ENCODE peak calls at places on chromosomes 16 and 17, in four cellular contexts. K is GM23338; M is ovary; V is CD8-positive, alpha-beta T cell. C is an unnamed sample.

GRCh38 chr16:15648135-15648730 is 1.8 kb upstream of the NDE1 start:
- DNase-seq in K (no peak), M (no peak), V (no peak), C (no peak)

GRCh38 chr16:70715113-70715711 is 29.4 kb upstream of the MTSS2 start:
- DNase-seq in K (no peak), M (peak; percentile 90), V (no peak), C (no peak)

GRCh38 chr17:19771971-19772630 is 24.0 kb upstream of the ALDH3A1 start:
- DNase-seq in K (no peak), M (no peak), V (no peak), C (no peak)

GRCh38 chr17:67431210-67432015 is 54.3 kb downstream of the PITPNC1 start:
- DNase-seq in K (no peak), M (no peak), V (no peak), C (no peak)

GRCh38 chr17:27878776-27879562 is 14.2 kb downstream of the LYRM9 start:
- DNase-seq in K (no peak), M (peak; percentile 52), V (peak; percentile 34), C (no peak)

GRCh38 chr17:29039764-29040598 is 3.0 kb upstream of the PIPOX start:
- DNase-seq in K (no peak), M (no peak), V (no peak), C (no peak)

GRCh38 chr16:35745191-35745590 is 2285.8 kb downstream of the TP53TG3F start:
- DNase-seq in K (no peak), M (no peak), V (no peak), C (no peak)

GRCh38 chr16:66020061-66020460 is 346.4 kb upstream of the CDH5 start:
- DNase-seq in K (no peak), M (no peak), V (no peak), C (no peak)

GRCh38 chr16:58272855-58273254 is 22.0 kb downstream of the PRSS54 start:
- DNase-seq in K (no peak), M (no peak), V (no peak), C (no peak)

GRCh38 chr17:6639014-6639650 is 1.4 kb downstream of the KIAA0753 start:
- DNase-seq in K (peak; percentile 9), M (no peak), V (no peak), C (no peak)

GRCh38 chr16:85056211-85056748 is 28.7 kb downstream of the KIAA0513 start:
- DNase-seq in K (peak; percentile 56), M (no peak), V (no peak), C (no peak)
- TF ChIP-seq CTCF in K (peak; percentile 70), M (no peak), V (no peak), C (no peak)

GRCh38 chr16:3687792-3688191 is 29.5 kb downstream of the TRAP1 start:
- DNase-seq in K (no peak), M (no peak), V (no peak), C (no peak)

GRCh38 chr16:3691778-3692177 is 25.5 kb downstream of the TRAP1 start:
- DNase-seq in K (no peak), M (no peak), V (no peak), C (no peak)

GRCh38 chr16:3689731-3690130 is 27.6 kb downstream of the TRAP1 start:
- DNase-seq in K (no peak), M (no peak), V (no peak), C (no peak)

GRCh38 chr16:3690470-3690918 is 26.8 kb downstream of the TRAP1 start:
- DNase-seq in K (peak; percentile 88), M (peak; percentile 91), V (peak; percentile 78), C (peak; percentile 94)

DNA sequence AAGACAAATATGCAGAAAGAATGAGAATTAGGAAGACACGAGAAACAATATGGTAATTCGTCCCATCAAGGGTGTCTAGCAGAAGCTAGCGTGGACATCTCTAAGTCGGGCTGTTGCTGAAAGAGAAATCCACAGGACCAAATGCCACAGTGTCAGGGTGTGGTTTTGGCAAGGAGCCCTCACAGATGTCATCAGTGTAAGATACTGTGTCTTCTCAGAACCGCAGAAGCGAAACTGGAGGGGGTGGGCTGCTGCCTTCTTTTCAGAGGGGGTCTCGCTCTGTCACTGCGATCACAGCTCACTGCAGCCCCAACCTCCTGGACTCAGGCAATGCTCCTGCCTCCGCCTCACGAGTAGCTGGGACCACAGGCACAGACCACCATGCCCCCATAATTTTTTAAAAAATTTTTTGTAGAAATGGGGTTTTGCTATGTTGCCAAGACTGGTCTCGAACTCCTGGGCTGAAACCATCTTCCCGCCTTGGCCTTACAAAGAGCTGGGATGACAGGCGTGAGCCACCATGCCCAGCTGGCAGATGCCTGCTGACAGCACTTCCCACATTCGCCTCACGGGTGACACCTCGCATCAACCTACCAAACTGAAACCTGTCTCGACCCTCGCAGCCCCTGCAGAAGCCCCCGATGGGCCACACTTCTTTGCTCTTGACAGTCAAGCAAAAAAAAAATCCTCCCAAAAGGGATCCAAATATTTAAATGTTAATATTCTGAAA is 26.2 kb downstream of the TRAP1 start:
- DNase-seq in K (peak; percentile 46), M (peak; percentile 24), V (no peak), C (no peak)
- H3K4me3 ChIP-seq in K (no peak overlapping the region), M (peak overlapping the region; percentile 16), V (no peak overlapping the region), C (peak overlapping the region; percentile 59)

GRCh38 chr16:3965781-3966582 is 85.5 kb upstream of the CREBBP start:
- DNase-seq in K (no peak), M (no peak), V (no peak), C (no peak)
- H3K27ac ChIP-seq in K (no peak overlapping the region), M (no peak overlapping the region), V (no peak overlapping the region), C (no peak overlapping the region)

DNA sequence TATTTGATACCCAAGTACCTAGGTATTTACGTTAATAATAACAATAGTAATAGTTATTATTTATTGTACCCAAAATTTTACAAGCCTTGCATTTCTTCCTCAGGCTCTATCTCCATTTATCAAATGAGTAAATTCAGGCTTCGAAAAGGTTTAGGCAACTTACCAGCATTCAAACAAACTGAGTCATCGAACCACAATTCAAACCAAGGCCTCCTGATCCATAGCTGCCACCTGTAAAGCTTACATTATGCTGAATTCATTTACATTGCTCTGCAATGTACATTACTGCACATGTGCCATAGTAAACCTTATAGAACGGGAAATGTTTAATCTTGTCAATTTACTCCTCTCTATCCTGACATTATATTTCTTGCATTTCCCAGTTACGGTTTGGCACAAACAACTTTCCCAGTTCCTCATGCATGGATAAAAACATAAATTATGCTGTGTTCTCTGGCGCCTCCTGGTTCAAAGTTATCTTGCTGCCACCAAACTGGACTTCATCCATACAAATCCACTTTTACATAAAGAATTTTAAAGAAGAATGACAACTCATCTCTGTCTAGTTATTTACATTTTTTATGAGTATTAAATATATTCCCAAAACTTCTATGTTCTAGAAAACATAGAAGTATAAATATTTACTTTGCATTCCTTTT is 360.6 kb upstream of the SOX9 start:
- DNase-seq in K (no peak), M (no peak), V (no peak), C (no peak)
- TF ChIP-seq CTCF in K (peak; percentile 40), M (no peak), V (no peak), C (no peak)

DNA sequence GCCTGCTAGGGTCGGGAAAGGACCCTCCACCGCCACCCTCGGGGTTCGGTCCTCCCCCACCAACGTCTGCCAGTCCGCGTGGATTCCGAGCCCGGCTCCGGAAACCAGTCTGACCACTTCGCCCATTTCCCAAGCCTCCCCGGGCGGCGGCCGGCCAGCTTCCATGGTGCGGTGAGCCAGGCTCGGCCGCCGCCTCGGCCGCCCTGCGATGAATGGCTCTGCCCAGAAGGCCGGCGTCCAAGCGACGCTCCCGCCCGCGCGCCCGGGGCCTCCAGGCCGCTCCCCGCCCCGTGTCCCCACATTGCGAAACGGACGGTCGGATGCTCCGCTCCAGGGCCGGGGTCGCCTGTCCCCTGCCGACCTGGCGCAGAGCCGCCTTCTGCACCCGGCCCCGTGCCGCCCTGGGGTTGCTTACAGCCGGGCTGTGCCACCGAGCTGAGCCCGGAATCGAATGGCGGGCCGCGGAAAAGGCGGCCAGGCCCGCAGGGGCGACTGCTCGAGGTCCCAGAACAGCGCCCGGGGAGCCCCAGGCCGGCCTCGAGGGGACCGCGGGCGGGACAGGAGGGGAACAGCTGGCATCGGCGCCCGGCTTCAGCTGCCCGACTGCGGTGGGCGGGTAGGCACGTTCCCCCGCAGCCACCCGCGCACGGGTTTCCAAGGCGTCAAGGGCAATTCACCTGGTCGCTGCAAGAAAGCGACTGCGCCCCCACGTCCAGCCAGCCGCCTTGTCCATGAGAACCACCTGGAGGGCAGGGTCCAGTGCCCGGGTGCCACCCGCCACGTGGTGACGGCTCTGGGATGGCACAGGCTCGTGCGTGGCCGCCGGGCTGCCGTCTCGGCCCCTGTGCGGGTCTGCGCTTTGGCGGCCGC is 18.3 kb upstream of the CBX8 start:
- DNase-seq in K (peak; percentile 60), M (no peak), V (no peak), C (no peak)
- H3K4me3 ChIP-seq in K (peak overlapping the region; percentile 46), M (no peak overlapping the region), V (no peak overlapping the region), C (no peak overlapping the region)

GRCh38 chr16:85463672-85464071 is 149.4 kb upstream of the GSE1 start:
- DNase-seq in K (no peak), M (no peak), V (no peak), C (no peak)
- H3K27ac ChIP-seq in K (no peak overlapping the region), M (peak overlapping the region; percentile 79), V (no peak overlapping the region), C (no peak overlapping the region)

GRCh38 chr17:77111916-77112315 is 28.9 kb upstream of the SEC14L1 start:
- DNase-seq in K (no peak), M (no peak), V (no peak), C (no peak)

GRCh38 chr17:77110006-77110374 is 30.8 kb upstream of the SEC14L1 start:
- DNase-seq in K (peak; percentile 62), M (no peak), V (no peak), C (no peak)

GRCh38 chr17:77106874-77107358 is 33.9 kb upstream of the SEC14L1 start:
- DNase-seq in K (peak; percentile 48), M (no peak), V (no peak), C (no peak)

GRCh38 chr17:77107506-77108433 is 33.0 kb upstream of the SEC14L1 start:
- DNase-seq in K (no peak), M (no peak), V (peak; percentile 36), C (no peak)

GRCh38 chr17:77109159-77110005 is 31.4 kb upstream of the SEC14L1 start:
- DNase-seq in K (no peak), M (no peak), V (no peak), C (no peak)
- TF ChIP-seq CTCF in K (no peak), M (peak; percentile 35), V (no peak), C (no peak)

C was measured in dorsolateral prefrontal cortex.